ENCODE peak calls at places on chromosomes 13 and 19, in five cellular contexts. L, D, B, U and G are unnamed samples.

GRCh38 chr19:2344381-2344870 is 15.6 kb upstream of the TMPRSS9 start:
- DNase-seq in U (no peak), L (no peak), D (no peak), B (no peak), G (no peak)

GRCh38 chr19:49102303-49102702 is 11.9 kb upstream of the LIN7B start:
- DNase-seq in B (no peak), U (no peak), D (no peak), L (no peak), G (no peak)

GRCh38 chr13:44219808-44220544 is 153.6 kb upstream of the SERP2 start:
- DNase-seq in L (peak), D (no peak), B (no peak), U (no peak), G (no peak)

GRCh38 chr19:16197188-16197621 is 506 bp upstream of the AP1M1 start:
- DNase-seq in D (no peak), U (no peak), B (no peak), L (peak), G (peak)

GRCh38 chr19:1566392-1567115 is 1.6 kb downstream of the MEX3D start:
- DNase-seq in D (peak), U (peak), L (peak), B (no peak), G (peak)

GRCh38 chr19:13952154-13953020 is at the start of gene DCAF15:
- DNase-seq in U (peak), D (peak), B (peak), L (peak), G (peak)

GRCh38 chr19:39501340-39501739 is 2.6 kb downstream of the DLL3 start:
- DNase-seq in D (no peak), L (no peak), U (no peak), B (no peak), G (no peak)

GRCh38 chr13:114110091-114110829 is 22.2 kb downstream of the RASA3 start:
- DNase-seq in L (no peak), U (peak), B (no peak), D (no peak), G (peak)

GRCh38 chr13:25286308-25286968 is 850 bp downstream of the MTMR6 start:
- DNase-seq in L (peak), B (peak), U (no peak), D (no peak), G (peak)

GRCh38 chr19:39164289-39164688 is 32.5 kb upstream of the NCCRP1 start:
- DNase-seq in D (no peak), L (no peak), U (no peak), B (no peak), G (no peak)

GRCh38 chr19:45444318-45445041 is 20.8 kb upstream of the ERCC1 start:
- DNase-seq in B (peak), D (peak), L (peak), U (peak), G (peak)

GRCh38 chr19:46065486-46065885 is 24.7 kb upstream of the IGFL4 start:
- DNase-seq in U (no peak), D (no peak), L (no peak), B (peak), G (no peak)

GRCh38 chr19:13865578-13866462 is 11.1 kb upstream of the NANOS3 start:
- DNase-seq in L (no peak), B (no peak), D (no peak), U (no peak), G (no peak)

GRCh38 chr19:35525873-35526272 is 2.2 kb downstream of the SBSN start:
- DNase-seq in L (no peak), B (no peak), U (no peak), D (no peak), G (no peak)

GRCh38 chr13:21475115-21475514 is 16.0 kb upstream of the ZDHHC20 start:
- DNase-seq in L (no peak), D (no peak), B (peak), U (no peak), G (no peak)

GRCh38 chr19:52679598-52679997 is 41.4 kb upstream of the ZNF83 start:
- DNase-seq in L (no peak), B (no peak), D (no peak), U (no peak), G (no peak)

GRCh38 chr19:13012690-13013608 is 17.7 kb downstream of the NFIX start:
- DNase-seq in U (peak), D (no peak), B (peak), L (peak), G (peak)

GRCh38 chr13:21670006-21670882 is 629 bp upstream of the FGF9 start:
- DNase-seq in D (no peak), U (peak), L (peak), B (no peak), G (peak)

GRCh38 chr13:98961204-98962105 is 16.4 kb downstream of the DOCK9 start:
- DNase-seq in D (no peak), B (peak), L (no peak), U (no peak), G (no peak)

GRCh38 chr19:5192568-5192967 is 148.0 kb downstream of the PTPRS start:
- DNase-seq in U (peak), D (peak), B (no peak), L (no peak), G (peak)
- H2BK120ac ChIP-seq in U (no peak), D (no peak), B (peak), L (no peak), G (no peak)

GRCh38 chr13:73109288-73109899 is 50.6 kb downstream of the KLF5 start:
- DNase-seq in U (no peak), D (no peak), L (no peak), B (peak), G (peak)

GRCh38 chr13:73109969-73110368 is 51.2 kb downstream of the KLF5 start:
- DNase-seq in L (no peak), U (no peak), D (no peak), B (no peak), G (no peak)

GRCh38 chr13:73107459-73107858 is 48.7 kb downstream of the KLF5 start:
- DNase-seq in U (no peak), L (no peak), D (no peak), B (no peak), G (peak)

GRCh38 chr13:73107970-73108369 is 49.2 kb downstream of the KLF5 start:
- DNase-seq in U (no peak), L (no peak), D (no peak), B (no peak), G (no peak)

DNA sequence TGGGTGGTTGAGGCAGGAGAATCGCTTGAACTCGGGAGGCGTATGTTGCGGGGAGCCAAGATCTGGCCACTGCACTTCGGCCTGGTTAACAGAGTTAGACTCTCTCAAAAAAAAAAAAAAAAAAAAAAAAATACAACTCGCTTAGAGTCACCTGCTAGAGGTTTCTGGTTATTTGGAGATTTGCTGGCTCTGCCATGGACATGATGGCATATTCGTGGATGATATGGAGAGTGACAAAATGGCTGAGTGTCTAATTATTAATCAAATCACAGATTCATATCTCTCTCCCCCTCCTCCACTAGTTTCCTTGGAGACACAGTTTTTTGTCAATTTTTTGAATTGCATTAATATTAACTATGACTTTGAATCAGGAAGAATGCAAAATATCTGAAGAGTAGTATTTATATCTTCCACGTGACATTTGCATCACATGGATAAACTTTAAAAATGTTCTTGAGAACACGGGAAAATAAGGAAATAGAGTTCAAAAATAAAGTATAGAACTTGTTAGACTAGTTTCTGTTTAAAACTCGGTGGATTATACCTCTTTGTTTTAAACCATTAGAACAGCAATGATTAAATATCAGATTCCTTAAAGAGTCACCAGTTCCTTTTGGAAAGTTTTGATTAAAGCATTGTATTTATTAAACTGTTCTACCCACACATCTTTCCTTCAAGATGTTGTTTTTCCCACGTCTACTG is 47.9 kb downstream of the KLF5 start:
- DNase-seq in B (no peak), D (no peak), U (no peak), L (no peak), G (no peak)
- H2BK120ac ChIP-seq in B (no peak), D (no peak), U (no peak), L (no peak), G (no peak)

DNA sequence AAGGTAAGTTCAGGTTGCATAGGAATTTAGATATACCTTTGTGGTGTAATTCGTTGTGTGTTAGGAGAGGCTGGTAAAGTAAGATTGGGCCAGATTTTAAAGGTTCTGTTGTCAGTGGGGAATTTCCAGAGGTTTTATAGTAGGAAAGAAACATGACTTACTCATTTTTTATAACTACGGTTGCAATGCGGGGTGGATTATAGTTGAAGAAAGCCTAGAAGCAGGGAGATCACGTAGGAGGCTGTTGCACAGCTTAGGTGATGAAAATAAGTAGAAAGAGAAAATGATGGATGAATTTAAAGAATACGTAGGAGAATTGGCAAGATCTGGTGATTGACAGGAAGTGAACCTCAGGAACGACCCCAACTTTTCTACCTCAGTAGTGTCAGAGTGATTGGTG is 61.1 kb downstream of the PIBF1 start:
- DNase-seq in L (no peak), B (no peak), D (no peak), U (no peak), G (no peak)
- H2BK120ac ChIP-seq in L (no peak), B (no peak), D (no peak), U (no peak), G (no peak)

GRCh38 chr13:49116873-49117272 is 103.3 kb upstream of the MLNR start:
- DNase-seq in B (no peak), D (no peak), U (no peak), L (no peak), G (no peak)

GRCh38 chr13:49113526-49114286 is 106.4 kb upstream of the MLNR start:
- DNase-seq in L (peak), B (no peak), U (no peak), D (no peak), G (peak)

GRCh38 chr13:49108204-49108603 is 111.9 kb upstream of the MLNR start:
- DNase-seq in D (no peak), B (no peak), U (no peak), L (no peak), G (no peak)

GRCh38 chr13:49110122-49110831 is 109.9 kb upstream of the MLNR start:
- DNase-seq in B (peak), U (peak), D (peak), L (peak), G (peak)

DNA sequence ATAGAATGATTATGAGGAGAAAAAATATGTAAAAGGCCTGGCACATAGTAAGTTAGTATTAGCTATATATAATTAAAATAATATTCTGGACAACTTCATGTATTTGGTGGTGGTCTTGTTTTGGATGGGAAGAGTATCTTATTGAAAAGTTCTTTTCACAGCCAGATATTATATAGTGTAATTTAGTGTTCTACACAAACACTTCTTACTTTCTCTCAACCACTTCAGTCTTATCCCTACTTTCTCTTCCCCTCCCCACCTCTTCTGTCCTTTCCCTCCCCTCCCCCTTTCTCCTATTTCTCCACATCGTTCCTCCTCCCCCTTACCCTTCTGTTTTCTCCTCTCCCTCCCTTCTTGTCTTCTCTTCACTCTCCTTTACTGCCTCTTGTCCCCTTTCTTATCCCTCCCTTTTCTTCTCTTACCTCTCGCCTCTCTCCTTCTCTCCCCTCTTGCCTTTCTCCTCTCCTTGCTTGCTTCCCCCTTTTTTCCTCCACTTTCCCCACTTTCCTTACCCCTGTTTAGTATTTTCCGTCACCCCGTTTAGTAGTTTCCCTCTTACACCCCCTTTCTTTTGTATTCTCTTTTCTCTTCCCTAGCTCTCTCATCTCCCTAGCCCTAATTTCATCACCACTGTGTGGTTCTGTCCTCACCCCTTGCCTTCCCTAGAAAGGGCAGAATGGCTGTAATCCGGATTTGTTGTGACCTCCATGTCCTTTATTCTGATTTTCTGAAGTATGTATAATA is 107.2 kb upstream of the MLNR start:
- DNase-seq in B (no peak), D (no peak), U (peak), L (peak), G (peak)
- H2BK120ac ChIP-seq in B (no peak), D (peak), U (peak), L (peak), G (no peak)

DNA sequence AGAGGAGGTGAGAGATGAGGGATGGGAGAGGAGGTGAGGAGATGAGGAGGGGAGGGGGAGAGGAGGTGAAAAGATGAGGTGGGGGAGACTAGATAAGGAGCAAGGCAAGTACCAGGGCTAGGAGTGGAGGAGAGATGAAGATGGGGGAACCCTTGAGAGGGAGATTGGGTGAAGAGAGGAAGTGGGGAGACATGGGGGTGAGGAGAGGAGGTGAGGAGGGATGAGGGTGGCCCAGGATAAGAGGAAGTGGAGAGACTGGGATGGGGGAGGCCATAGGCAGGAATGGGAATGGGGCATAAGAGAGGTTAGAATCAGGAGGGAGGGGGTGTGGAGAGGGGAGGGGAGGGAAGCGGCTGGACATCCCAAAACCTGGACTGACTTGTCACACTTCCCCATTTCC is 16.7 kb upstream of the EMC10 start:
- DNase-seq in U (no peak), D (no peak), B (no peak), L (no peak), G (no peak)
- H2BK120ac ChIP-seq in U (no peak), D (no peak), B (peak), L (no peak), G (no peak)

DNA sequence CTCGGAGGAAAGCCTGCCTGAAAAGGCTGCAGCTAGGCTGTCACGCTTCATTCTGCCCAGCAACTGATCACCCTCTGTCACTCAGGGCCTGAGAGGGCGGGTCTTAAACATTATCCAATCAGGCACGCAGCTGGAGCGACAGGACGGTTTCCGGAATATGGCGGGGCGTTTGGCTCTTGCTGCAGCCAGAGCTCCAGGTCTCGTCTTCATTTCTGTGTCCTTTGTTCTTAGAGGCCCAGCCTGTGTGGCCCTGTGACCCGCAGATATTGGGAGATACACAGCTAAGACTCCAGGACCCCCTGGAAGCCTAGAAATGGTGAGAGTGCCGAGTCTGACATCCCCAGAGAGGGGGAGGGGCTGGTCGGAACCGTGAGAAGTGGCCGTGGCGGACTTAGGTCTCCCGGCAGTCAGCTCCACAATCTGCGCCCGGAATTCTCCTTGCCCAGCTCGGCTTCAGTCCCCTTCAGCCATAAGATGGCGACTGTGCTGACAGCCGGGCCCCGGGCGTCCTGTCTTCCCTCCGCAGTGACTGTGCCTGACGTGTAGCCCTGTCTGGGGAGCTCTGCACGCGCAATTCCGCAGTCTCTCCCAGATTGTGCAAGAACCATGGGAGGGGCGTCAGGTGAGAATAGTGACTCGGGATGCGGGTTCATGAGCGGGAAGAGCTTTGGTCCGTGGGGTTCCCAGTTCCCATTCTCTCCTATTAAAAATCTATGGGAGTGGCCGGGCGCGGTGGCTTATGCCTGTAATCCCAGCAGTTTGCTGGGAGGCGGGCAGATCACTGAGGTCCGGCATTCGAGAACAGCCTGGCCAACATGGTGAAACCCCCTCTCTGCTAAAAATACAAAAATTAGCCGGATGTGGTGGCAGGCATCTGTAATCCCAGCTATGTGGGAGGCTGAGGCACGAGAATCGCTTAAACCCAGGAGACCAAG is at the start of gene ZNF429:
- DNase-seq in D (peak), B (peak), L (peak), U (peak), G (peak)
- H2BK120ac ChIP-seq in D (no peak), B (peak), L (no peak), U (peak), G (no peak)